ENCODE peak calls at places on chromosome 21, in ten cellular contexts. One of them, this sample, is unnamed.

GRCh38 chr21:35227774-35228173 is 178.7 kb upstream of the RUNX1 start:
- DNase-seq in GM12865: peak
- DNase-seq in AG10803: no peak
- DNase-seq in Peyer's patch: peak
- DNase-seq in spleen: no peak
- DNase-seq in fibroblast of pulmonary artery: no peak
- DNase-seq in thoracic aorta: no peak
- DNase-seq in A549: no peak
- DNase-seq in upper lobe of right lung: no peak
- DNase-seq in right lobe of liver: no peak
- DNase-seq in this sample: no peak

GRCh38 chr21:23401278-23401677 is 2206.0 kb downstream of the MRPL39 start:
- DNase-seq in thoracic aorta: no peak
- DNase-seq in fibroblast of pulmonary artery: peak
- DNase-seq in Peyer's patch: no peak
- DNase-seq in AG10803: no peak
- DNase-seq in right lobe of liver: no peak
- DNase-seq in GM12865: peak
- DNase-seq in upper lobe of right lung: no peak
- DNase-seq in A549: peak
- DNase-seq in spleen: no peak
- DNase-seq in this sample: no peak

GRCh38 chr21:32022141-32022540 is 149.3 kb downstream of the HUNK start:
- DNase-seq in right lobe of liver: no peak
- DNase-seq in AG10803: no peak
- DNase-seq in thoracic aorta: no peak
- DNase-seq in fibroblast of pulmonary artery: no peak
- DNase-seq in A549: no peak
- DNase-seq in spleen: no peak
- DNase-seq in GM12865: no peak
- DNase-seq in upper lobe of right lung: no peak
- DNase-seq in Peyer's patch: no peak
- DNase-seq in this sample: no peak

GRCh38 chr21:34593954-34594531 is 20.9 kb downstream of the RCAN1 start:
- DNase-seq in spleen: no peak
- DNase-seq in Peyer's patch: no peak
- DNase-seq in GM12865: no peak
- DNase-seq in AG10803: no peak
- DNase-seq in right lobe of liver: no peak
- DNase-seq in thoracic aorta: no peak
- DNase-seq in fibroblast of pulmonary artery: no peak
- DNase-seq in upper lobe of right lung: no peak
- DNase-seq in A549: no peak
- DNase-seq in this sample: no peak

GRCh38 chr21:31482460-31482859 is 138.4 kb upstream of the TIAM1 start:
- DNase-seq in Peyer's patch: no peak
- DNase-seq in spleen: no peak
- DNase-seq in upper lobe of right lung: no peak
- DNase-seq in thoracic aorta: no peak
- DNase-seq in AG10803: no peak
- DNase-seq in A549: no peak
- DNase-seq in fibroblast of pulmonary artery: no peak
- DNase-seq in GM12865: no peak
- DNase-seq in right lobe of liver: no peak
- DNase-seq in this sample: no peak

GRCh38 chr21:14875704-14876364 is 189.0 kb downstream of the NRIP1 start:
- DNase-seq in GM12865: peak
- DNase-seq in upper lobe of right lung: no peak
- DNase-seq in right lobe of liver: no peak
- DNase-seq in AG10803: peak
- DNase-seq in Peyer's patch: no peak
- DNase-seq in fibroblast of pulmonary artery: no peak
- DNase-seq in spleen: no peak
- DNase-seq in thoracic aorta: no peak
- DNase-seq in A549: no peak
- DNase-seq in this sample: no peak

GRCh38 chr21:35239811-35240219 is 190.7 kb upstream of the RUNX1 start:
- DNase-seq in A549: no peak
- DNase-seq in fibroblast of pulmonary artery: no peak
- DNase-seq in GM12865: no peak
- DNase-seq in upper lobe of right lung: no peak
- DNase-seq in Peyer's patch: no peak
- DNase-seq in thoracic aorta: no peak
- DNase-seq in spleen: no peak
- DNase-seq in right lobe of liver: no peak
- DNase-seq in AG10803: no peak
- DNase-seq in this sample: no peak

GRCh38 chr21:41622831-41623548 is 115.0 kb upstream of the TMPRSS2 start:
- DNase-seq in thoracic aorta: no peak
- DNase-seq in GM12865: no peak
- DNase-seq in Peyer's patch: no peak
- DNase-seq in fibroblast of pulmonary artery: no peak
- DNase-seq in upper lobe of right lung: no peak
- DNase-seq in right lobe of liver: no peak
- DNase-seq in spleen: no peak
- DNase-seq in AG10803: peak
- DNase-seq in A549: no peak
- DNase-seq in this sample: no peak

GRCh38 chr21:44926364-44927101 is 5.8 kb upstream of the ITGB2 start:
- DNase-seq in AG10803: peak
- DNase-seq in thoracic aorta: no peak
- DNase-seq in Peyer's patch: peak
- DNase-seq in fibroblast of pulmonary artery: no peak
- DNase-seq in GM12865: peak
- DNase-seq in A549: no peak
- DNase-seq in right lobe of liver: no peak
- DNase-seq in spleen: peak
- DNase-seq in upper lobe of right lung: no peak
- DNase-seq in this sample: no peak

GRCh38 chr21:44927259-44927586 is 6.5 kb upstream of the ITGB2 start:
- DNase-seq in A549: no peak
- DNase-seq in thoracic aorta: no peak
- DNase-seq in GM12865: no peak
- DNase-seq in upper lobe of right lung: no peak
- DNase-seq in spleen: no peak
- DNase-seq in right lobe of liver: no peak
- DNase-seq in fibroblast of pulmonary artery: no peak
- DNase-seq in Peyer's patch: no peak
- DNase-seq in AG10803: no peak
- DNase-seq in this sample: no peak

GRCh38 chr21:44929799-44930542 is 9.3 kb upstream of the ITGB2 start:
- DNase-seq in fibroblast of pulmonary artery: no peak
- DNase-seq in upper lobe of right lung: peak
- DNase-seq in GM12865: peak
- DNase-seq in spleen: peak
- DNase-seq in thoracic aorta: no peak
- DNase-seq in Peyer's patch: no peak
- DNase-seq in A549: no peak
- DNase-seq in AG10803: no peak
- DNase-seq in right lobe of liver: no peak
- DNase-seq in this sample: peak

GRCh38 chr21:44929242-44929798 is 8.6 kb upstream of the ITGB2 start:
- DNase-seq in Peyer's patch: no peak
- DNase-seq in thoracic aorta: no peak
- DNase-seq in spleen: peak
- DNase-seq in AG10803: no peak
- DNase-seq in right lobe of liver: no peak
- DNase-seq in A549: no peak
- DNase-seq in upper lobe of right lung: no peak
- DNase-seq in GM12865: peak
- DNase-seq in fibroblast of pulmonary artery: peak
- DNase-seq in this sample: no peak

GRCh38 chr21:44927587-44928461 is 7.1 kb upstream of the ITGB2 start:
- DNase-seq in upper lobe of right lung: peak
- DNase-seq in spleen: peak
- DNase-seq in Peyer's patch: peak
- DNase-seq in thoracic aorta: no peak
- DNase-seq in right lobe of liver: no peak
- DNase-seq in AG10803: peak
- DNase-seq in fibroblast of pulmonary artery: peak
- DNase-seq in A549: peak
- DNase-seq in GM12865: peak
- DNase-seq in this sample: no peak
- H3K4me3 ChIP-seq in upper lobe of right lung: peak
- H3K4me3 ChIP-seq in spleen: peak
- H3K4me3 ChIP-seq in Peyer's patch: no peak
- H3K4me3 ChIP-seq in thoracic aorta: peak
- H3K4me3 ChIP-seq in right lobe of liver: no peak
- H3K4me3 ChIP-seq in AG10803: peak
- H3K4me3 ChIP-seq in fibroblast of pulmonary artery: no peak
- H3K4me3 ChIP-seq in A549: peak
- H3K4me3 ChIP-seq in GM12865: peak
- H3K4me3 ChIP-seq in this sample: no peak

GRCh38 chr21:42654913-42655796 is 1.7 kb downstream of the PDE9A start:
- DNase-seq in fibroblast of pulmonary artery: no peak
- DNase-seq in Peyer's patch: no peak
- DNase-seq in upper lobe of right lung: no peak
- DNase-seq in right lobe of liver: no peak
- DNase-seq in spleen: no peak
- DNase-seq in A549: no peak
- DNase-seq in thoracic aorta: no peak
- DNase-seq in GM12865: no peak
- DNase-seq in AG10803: no peak
- DNase-seq in this sample: no peak

GRCh38 chr21:42655797-42656770 is 2.7 kb downstream of the PDE9A start:
- DNase-seq in spleen: peak
- DNase-seq in fibroblast of pulmonary artery: no peak
- DNase-seq in A549: no peak
- DNase-seq in thoracic aorta: no peak
- DNase-seq in GM12865: no peak
- DNase-seq in AG10803: no peak
- DNase-seq in Peyer's patch: no peak
- DNase-seq in upper lobe of right lung: no peak
- DNase-seq in right lobe of liver: no peak
- DNase-seq in this sample: no peak

GRCh38 chr21:42652527-42653491 is 612 bp upstream of the PDE9A start:
- DNase-seq in thoracic aorta: no peak
- DNase-seq in spleen: peak
- DNase-seq in fibroblast of pulmonary artery: peak
- DNase-seq in upper lobe of right lung: peak
- DNase-seq in AG10803: peak
- DNase-seq in A549: peak
- DNase-seq in GM12865: no peak
- DNase-seq in Peyer's patch: no peak
- DNase-seq in right lobe of liver: peak
- DNase-seq in this sample: peak

GRCh38 chr21:42653492-42654061 is at the start of gene PDE9A:
- DNase-seq in GM12865: no peak
- DNase-seq in right lobe of liver: peak
- DNase-seq in thoracic aorta: no peak
- DNase-seq in AG10803: no peak
- DNase-seq in A549: no peak
- DNase-seq in fibroblast of pulmonary artery: no peak
- DNase-seq in Peyer's patch: no peak
- DNase-seq in upper lobe of right lung: peak
- DNase-seq in spleen: peak
- DNase-seq in this sample: no peak

DNA sequence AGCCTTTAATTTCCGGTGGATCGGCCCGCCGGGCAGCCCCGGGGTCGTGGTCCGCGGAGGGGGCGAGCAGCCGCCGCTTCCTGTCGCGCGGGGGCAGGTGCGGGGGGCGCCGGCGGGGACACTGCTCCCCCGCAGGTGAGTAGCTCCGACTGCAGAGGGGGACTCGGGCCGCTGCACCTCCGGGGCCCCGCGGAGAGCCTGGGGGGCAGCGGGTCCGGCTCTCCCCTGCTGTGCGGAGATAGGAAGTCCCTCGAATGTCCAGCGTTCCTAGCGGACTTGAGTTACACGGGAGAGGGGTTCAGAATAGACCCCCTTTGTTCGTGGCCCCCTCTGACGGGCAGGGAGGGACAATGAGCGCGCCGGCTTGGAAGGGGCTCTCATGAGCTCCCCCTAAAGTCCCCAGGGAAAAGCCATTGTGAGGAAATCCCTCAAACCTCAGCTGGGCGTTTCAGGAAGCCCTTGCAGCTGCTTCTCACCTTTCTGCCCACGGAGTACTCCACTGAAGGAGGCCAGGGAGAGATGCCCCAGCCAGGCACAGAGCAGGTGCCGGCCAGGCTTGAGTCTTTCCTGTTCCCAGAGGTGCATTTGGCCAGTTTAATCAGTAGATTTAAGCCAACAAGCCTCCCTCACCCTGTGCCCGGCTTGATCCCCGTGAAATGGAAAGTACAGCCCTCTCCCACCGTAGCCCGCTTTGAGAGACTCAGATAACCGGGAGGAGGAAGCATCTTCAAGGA is 925 bp downstream of the PDE9A start:
- DNase-seq in spleen: peak
- DNase-seq in A549: peak
- DNase-seq in Peyer's patch: no peak
- DNase-seq in thoracic aorta: no peak
- DNase-seq in fibroblast of pulmonary artery: no peak
- DNase-seq in GM12865: peak
- DNase-seq in upper lobe of right lung: peak
- DNase-seq in right lobe of liver: no peak
- DNase-seq in AG10803: no peak
- DNase-seq in this sample: no peak
- TF ChIP-seq CTCF in spleen: no peak
- TF ChIP-seq CTCF in A549: no peak
- TF ChIP-seq CTCF in Peyer's patch: no peak
- TF ChIP-seq CTCF in thoracic aorta: no peak
- TF ChIP-seq CTCF in fibroblast of pulmonary artery: no peak
- TF ChIP-seq CTCF in GM12865: no peak
- TF ChIP-seq CTCF in upper lobe of right lung: no peak
- TF ChIP-seq CTCF in right lobe of liver: no peak
- TF ChIP-seq CTCF in AG10803: no peak
- TF ChIP-seq CTCF in this sample: no peak

GRCh38 chr21:29145354-29145782 is 14.9 kb downstream of the MAP3K7CL start:
- DNase-seq in upper lobe of right lung: no peak
- DNase-seq in Peyer's patch: no peak
- DNase-seq in spleen: no peak
- DNase-seq in GM12865: no peak
- DNase-seq in right lobe of liver: no peak
- DNase-seq in fibroblast of pulmonary artery: peak
- DNase-seq in thoracic aorta: peak
- DNase-seq in AG10803: peak
- DNase-seq in A549: peak
- DNase-seq in this sample: peak
- H3K4me3 ChIP-seq in upper lobe of right lung: no peak
- H3K4me3 ChIP-seq in Peyer's patch: no peak
- H3K4me3 ChIP-seq in spleen: no peak
- H3K4me3 ChIP-seq in GM12865: no peak
- H3K4me3 ChIP-seq in right lobe of liver: no peak
- H3K4me3 ChIP-seq in fibroblast of pulmonary artery: peak
- H3K4me3 ChIP-seq in thoracic aorta: peak
- H3K4me3 ChIP-seq in AG10803: peak
- H3K4me3 ChIP-seq in A549: no peak
- H3K4me3 ChIP-seq in this sample: peak

DNA sequence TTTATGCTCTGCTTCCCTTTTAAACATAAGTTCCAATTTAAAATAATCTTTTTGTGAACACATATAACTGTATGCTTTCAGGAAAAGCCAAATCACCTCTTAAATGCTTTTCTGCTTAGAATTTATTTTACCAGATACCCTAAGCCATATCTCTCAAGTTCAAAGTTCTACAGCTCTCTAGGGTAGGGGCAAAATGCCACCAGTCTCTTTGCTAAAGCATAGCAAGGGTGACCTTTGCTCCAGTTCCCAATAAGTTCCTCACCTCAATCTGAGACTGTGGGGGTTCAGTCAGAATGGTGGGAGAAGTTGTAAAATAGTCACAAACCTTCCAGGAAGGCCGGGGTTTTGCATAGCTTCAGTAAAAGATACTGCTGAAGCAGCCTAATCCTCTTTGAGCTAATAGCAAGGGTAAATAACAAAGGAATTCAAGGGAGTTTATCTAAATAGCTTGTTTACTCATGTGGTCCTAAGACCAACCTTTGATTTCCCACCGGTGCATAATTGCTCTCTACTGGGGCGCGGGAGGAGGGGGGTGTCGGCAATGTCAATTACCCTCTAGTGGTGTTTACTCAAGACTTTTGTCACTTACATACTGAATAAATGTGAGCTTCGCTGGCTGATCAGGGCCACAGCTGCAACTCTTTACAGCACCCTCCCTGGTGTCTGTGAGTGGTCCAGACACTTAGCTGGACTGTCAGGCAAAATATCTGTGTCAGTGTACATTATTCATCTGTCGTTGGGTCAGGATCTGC is 1376.2 kb downstream of the NCAM2 start:
- DNase-seq in spleen: peak
- DNase-seq in A549: no peak
- DNase-seq in Peyer's patch: no peak
- DNase-seq in thoracic aorta: no peak
- DNase-seq in right lobe of liver: no peak
- DNase-seq in fibroblast of pulmonary artery: no peak
- DNase-seq in AG10803: no peak
- DNase-seq in GM12865: no peak
- DNase-seq in upper lobe of right lung: no peak
- DNase-seq in this sample: no peak
- TF ChIP-seq CTCF in spleen: no peak
- TF ChIP-seq CTCF in A549: no peak
- TF ChIP-seq CTCF in Peyer's patch: no peak
- TF ChIP-seq CTCF in thoracic aorta: no peak
- TF ChIP-seq CTCF in right lobe of liver: no peak
- TF ChIP-seq CTCF in fibroblast of pulmonary artery: no peak
- TF ChIP-seq CTCF in AG10803: no peak
- TF ChIP-seq CTCF in GM12865: no peak
- TF ChIP-seq CTCF in upper lobe of right lung: no peak
- TF ChIP-seq CTCF in this sample: no peak

This sample was measured in tibial artery.